ENCODE peak calls at places on chromosomes 1 and 21, in four cellular contexts. W is uterus, F is heart left ventricle, M is H1. C is an unnamed sample.
A peak's percentile ranks its signal among the peaks of the same experiment; 100 is the strongest.

GRCh38 chr1:192227330-192227729 is 69.1 kb downstream of the RGS18 start:
- DNase-seq in M (no peak), W (no peak), F (no peak), C (no peak)

GRCh38 chr1:53047737-53048344 is 14.2 kb upstream of the PODN start:
- DNase-seq in M (no peak), F (no peak), W (no peak), C (no peak)

GRCh38 chr1:28358701-28359100 is 10.8 kb upstream of the PHACTR4 start:
- DNase-seq in F (no peak), M (no peak), W (no peak), C (no peak)

GRCh38 chr21:16075594-16076282 is 346.0 kb downstream of the USP25 start:
- DNase-seq in W (no peak), M (no peak), F (no peak), C (no peak)

GRCh38 chr1:38580591-38580990 is 279.0 kb downstream of the RRAGC start:
- DNase-seq in M (no peak), F (no peak), W (no peak), C (no peak)

GRCh38 chr1:230127105-230128054 is 60.3 kb downstream of the GALNT2 start:
- DNase-seq in M (no peak), F (no peak), W (no peak), C (no peak)

GRCh38 chr1:59900640-59901039 is 25.9 kb downstream of the CYP2J2 start:
- DNase-seq in W (no peak), M (no peak), F (no peak), C (no peak)

GRCh38 chr21:46000731-46001641 is 19.4 kb downstream of the COL6A1 start:
- DNase-seq in W (peak; percentile 34), F (peak; percentile 33), M (peak; percentile 45), C (peak; percentile 12)

GRCh38 chr1:94098585-94099111 is 22.3 kb downstream of the ABCA4 start:
- DNase-seq in W (no peak), F (no peak), M (no peak), C (no peak)

GRCh38 chr1:16258591-16259135 is 21.7 kb upstream of the CPLANE2 start:
- DNase-seq in W (no peak), F (no peak), M (no peak), C (no peak)

GRCh38 chr1:109613396-109614147 is 5.8 kb downstream of the GNAT2 start:
- DNase-seq in W (no peak), F (no peak), M (no peak), C (no peak)

GRCh38 chr1:1204998-1205768 is 1.2 kb downstream of the TNFRSF18 start:
- DNase-seq in F (peak; percentile 20), M (no peak), W (no peak), C (no peak)

GRCh38 chr1:171501305-171502021 is 16.1 kb downstream of the PRRC2C start:
- DNase-seq in W (no peak), M (no peak), F (no peak), C (no peak)

GRCh38 chr1:209895709-209896108 is 42.3 kb upstream of the SYT14 start:
- DNase-seq in M (no peak), W (no peak), F (no peak), C (no peak)

GRCh38 chr1:161177112-161177935 is at the start of gene B4GALT3:
- DNase-seq in W (peak; percentile 88), F (peak; percentile 91), M (peak; percentile 100), C (peak; percentile 97)
- TF ChIP-seq POLR2A in W (peak; percentile 73), F (peak; percentile 48), M (peak; percentile 89), C (peak; percentile 74)

DNA sequence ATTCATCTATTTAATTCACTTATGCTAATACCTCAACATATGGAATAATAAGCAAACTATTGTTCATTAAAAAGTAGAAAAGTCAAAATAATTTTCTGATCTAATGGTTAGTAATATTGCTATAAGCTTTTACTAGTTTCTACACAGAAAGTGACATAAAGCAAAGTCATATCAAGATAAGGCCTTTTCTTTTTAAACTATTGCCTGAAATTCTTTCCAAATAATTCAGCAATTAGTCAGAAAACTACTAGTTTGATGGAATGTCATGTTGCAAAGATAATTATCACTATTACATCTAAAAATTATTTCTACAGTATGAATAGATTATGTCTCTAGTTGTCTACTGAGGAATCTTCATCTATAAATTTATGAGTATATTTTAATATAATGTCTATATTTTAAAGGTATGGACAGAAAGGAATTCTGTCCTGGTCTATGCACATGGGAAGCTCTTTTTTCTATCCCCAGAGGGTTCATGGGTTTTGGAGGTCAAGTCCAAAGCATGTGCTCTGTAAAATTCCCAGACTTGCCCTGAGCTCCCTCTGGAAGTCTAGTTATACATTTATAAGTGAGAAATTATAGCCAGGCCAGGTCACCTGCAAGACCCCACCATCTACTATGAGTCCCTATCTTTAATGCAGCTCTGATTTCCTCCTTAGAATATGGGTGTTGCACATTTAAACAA is 84.6 kb upstream of the DPYD start:
- DNase-seq in M (no peak), W (no peak), F (no peak), C (no peak)
- H3K4me3 ChIP-seq in M (no peak overlapping the region), W (no peak overlapping the region), F (no peak overlapping the region), C (no peak overlapping the region)

GRCh38 chr21:35609263-35609662 is 451.1 kb downstream of the SETD4 start:
- DNase-seq in W (no peak), F (no peak), M (no peak), C (no peak)
- H3K4me1 ChIP-seq in W (no peaks in the 10 kb centered on the region), F (no peaks in the 10 kb centered on the region), M (no peaks in the 10 kb centered on the region), C (no peaks in the 10 kb centered on the region)

DNA sequence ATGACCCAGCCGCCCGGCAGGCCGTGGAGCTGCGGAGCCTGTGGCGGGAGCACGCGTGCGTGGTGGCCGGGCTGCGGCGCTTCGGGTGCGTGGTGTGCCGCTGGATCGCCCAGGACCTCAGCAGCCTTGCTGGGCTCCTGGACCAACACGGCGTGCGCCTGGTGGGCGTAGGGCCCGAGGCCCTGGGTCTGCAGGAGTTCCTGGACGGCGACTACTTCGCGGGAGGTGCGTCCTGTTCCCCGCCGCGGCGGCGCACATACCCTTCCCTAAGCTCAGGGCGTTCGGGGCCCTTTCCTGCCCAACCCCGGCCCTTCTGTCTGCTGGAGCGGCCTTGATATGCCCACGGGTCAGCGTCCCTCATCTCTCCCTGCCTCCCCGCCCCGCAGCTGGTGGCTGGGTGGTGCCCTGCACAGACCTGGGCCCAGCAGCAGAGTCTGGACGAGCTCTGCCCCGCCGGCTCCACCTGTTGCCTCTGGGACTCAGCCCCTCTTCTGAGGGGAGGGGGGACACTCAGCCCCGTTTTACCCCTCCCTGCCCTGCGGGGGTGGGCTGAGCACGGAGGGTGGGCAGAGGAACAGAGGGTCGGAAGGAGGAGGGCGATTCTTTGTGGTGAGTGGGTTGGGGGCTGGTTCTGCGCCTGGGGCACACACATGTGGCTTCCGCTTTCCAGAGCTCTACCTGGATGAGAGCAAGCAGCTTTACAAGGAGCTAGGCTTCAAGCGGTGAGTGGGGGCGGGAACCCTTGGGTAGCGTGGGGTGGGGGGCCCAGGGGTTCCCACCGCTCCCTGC is 688 bp downstream of the PRXL2B start:
- DNase-seq in M (peak; percentile 73), F (peak; percentile 36), W (peak; percentile 37), C (peak; percentile 33)
- TF ChIP-seq POLR2A in M (no peak), F (no peak), W (no peak), C (peak; percentile 7)

C was measured in Peyer's patch.